ENCODE peak calls at places on chromosomes 12 and 14, in four cellular contexts. One of them, this sample, is unnamed.

GRCh38 chr14:56491299-56492285 is 88.0 kb upstream of the TMEM260 start:
- DNase-seq in NAMALWA: peak
- DNase-seq in activated naive CD4-positive, alpha-beta T cell: no peak
- DNase-seq in NCI-H2029: peak
- DNase-seq in this sample: peak

GRCh38 chr12:171743-172705 is 41.9 kb downstream of the SLC6A12 start:
- DNase-seq in NAMALWA: no peak
- DNase-seq in activated naive CD4-positive, alpha-beta T cell: no peak
- DNase-seq in NCI-H2029: no peak
- DNase-seq in this sample: peak

GRCh38 chr12:4177257-4177656 is 96.3 kb upstream of the CCND2 start:
- DNase-seq in NAMALWA: no peak
- DNase-seq in activated naive CD4-positive, alpha-beta T cell: no peak
- DNase-seq in NCI-H2029: no peak
- DNase-seq in this sample: peak

GRCh38 chr14:101371691-101372493 is 189.4 kb upstream of the DIO3 start:
- DNase-seq in NAMALWA: peak
- DNase-seq in activated naive CD4-positive, alpha-beta T cell: no peak
- DNase-seq in NCI-H2029: no peak
- DNase-seq in this sample: no peak

GRCh38 chr14:75234173-75234855 is 44.3 kb upstream of the FOS start:
- DNase-seq in NAMALWA: no peak
- DNase-seq in activated naive CD4-positive, alpha-beta T cell: no peak
- DNase-seq in NCI-H2029: no peak
- DNase-seq in this sample: no peak

GRCh38 chr12:60235261-60235660 is 639.4 kb downstream of the SLC16A7 start:
- DNase-seq in NAMALWA: no peak
- DNase-seq in activated naive CD4-positive, alpha-beta T cell: no peak
- DNase-seq in NCI-H2029: no peak
- DNase-seq in this sample: no peak

GRCh38 chr12:3777206-3777809 is 24.4 kb upstream of the CRACR2A start:
- DNase-seq in NAMALWA: peak
- DNase-seq in activated naive CD4-positive, alpha-beta T cell: no peak
- DNase-seq in NCI-H2029: peak
- DNase-seq in this sample: peak

GRCh38 chr12:63905523-63905922 is 61.0 kb downstream of the SRGAP1 start:
- DNase-seq in NAMALWA: no peak
- DNase-seq in activated naive CD4-positive, alpha-beta T cell: no peak
- DNase-seq in NCI-H2029: no peak
- DNase-seq in this sample: peak

GRCh38 chr14:51867753-51868152 is 7.3 kb downstream of the GNG2 start:
- DNase-seq in NAMALWA: no peak
- DNase-seq in activated naive CD4-positive, alpha-beta T cell: no peak
- DNase-seq in NCI-H2029: no peak
- DNase-seq in this sample: no peak

GRCh38 chr12:11542599-11542998 is 106.9 kb upstream of the ETV6 start:
- DNase-seq in NAMALWA: no peak
- DNase-seq in activated naive CD4-positive, alpha-beta T cell: no peak
- DNase-seq in NCI-H2029: no peak
- DNase-seq in this sample: no peak

GRCh38 chr14:37546621-37547447 is 48.2 kb downstream of the FOXA1 start:
- DNase-seq in NAMALWA: no peak
- DNase-seq in activated naive CD4-positive, alpha-beta T cell: no peak
- DNase-seq in NCI-H2029: peak
- DNase-seq in this sample: no peak

GRCh38 chr12:50727466-50727865 is 36.4 kb upstream of the ATF1 start:
- DNase-seq in NAMALWA: no peak
- DNase-seq in activated naive CD4-positive, alpha-beta T cell: no peak
- DNase-seq in NCI-H2029: no peak
- DNase-seq in this sample: no peak

GRCh38 chr12:19058235-19059021 is 71.1 kb upstream of the PLEKHA5 start:
- DNase-seq in NAMALWA: no peak
- DNase-seq in activated naive CD4-positive, alpha-beta T cell: no peak
- DNase-seq in NCI-H2029: no peak
- DNase-seq in this sample: no peak

GRCh38 chr12:25615119-25615518 is 62.0 kb upstream of the LMNTD1 start:
- DNase-seq in NAMALWA: no peak
- DNase-seq in activated naive CD4-positive, alpha-beta T cell: no peak
- DNase-seq in NCI-H2029: no peak
- DNase-seq in this sample: peak

GRCh38 chr14:103121846-103122577 is 1.2 kb upstream of the TNFAIP2 start:
- DNase-seq in NAMALWA: no peak
- DNase-seq in activated naive CD4-positive, alpha-beta T cell: no peak
- DNase-seq in NCI-H2029: peak
- DNase-seq in this sample: peak

GRCh38 chr14:74488788-74489397 is 4.2 kb downstream of the NPC2 start:
- DNase-seq in NAMALWA: no peak
- DNase-seq in activated naive CD4-positive, alpha-beta T cell: no peak
- DNase-seq in NCI-H2029: no peak
- DNase-seq in this sample: peak